ENCODE peak calls at places on chromosomes 6 and 20, in four cellular contexts. P is HL-60, F is K562, Y is GM12891. H is an unnamed sample.

GRCh38 chr20:49594143-49594928 is 26.4 kb upstream of the PTGIS start:
- DNase-seq in Y (no peak), P (no peak), F (no peak), H (no peak)

GRCh38 chr6:84804720-84805119 is 40.3 kb upstream of the TBX18 start:
- DNase-seq in F (no peak), Y (no peak), P (no peak), H (no peak)

GRCh38 chr6:146985111-146985510 is 219.1 kb upstream of the STXBP5 start:
- DNase-seq in Y (no peak), F (peak), P (no peak), H (no peak)

GRCh38 chr6:11833626-11834592 is 55.3 kb upstream of the ADTRP start:
- DNase-seq in Y (no peak), F (peak), P (no peak), H (peak)

GRCh38 chr20:59181936-59182335 is 18.3 kb downstream of the ZNF831 start:
- DNase-seq in Y (no peak), P (no peak), F (no peak), H (no peak)

GRCh38 chr6:148973809-148974208 is 227.0 kb downstream of the UST start:
- DNase-seq in P (no peak), F (no peak), Y (no peak), H (no peak)

GRCh38 chr6:3869284-3869631 is 20.1 kb downstream of the FAM50B start:
- DNase-seq in F (no peak), P (no peak), Y (no peak), H (no peak)

GRCh38 chr6:113457156-113457555 is 400.0 kb upstream of the MARCKS start:
- DNase-seq in P (no peak), Y (no peak), F (no peak), H (no peak)

GRCh38 chr20:54062812-54063280 is 7.5 kb downstream of the BCAS1 start:
- DNase-seq in F (no peak), P (peak), Y (no peak), H (peak)

GRCh38 chr20:60073504-60073903 is 115.3 kb downstream of the CDH26 start:
- DNase-seq in P (no peak), Y (no peak), F (no peak), H (no peak)

GRCh38 chr6:117508450-117508971 is 26.0 kb downstream of the DCBLD1 start:
- DNase-seq in Y (no peak), P (no peak), F (no peak), H (no peak)

GRCh38 chr6:137188855-137189254 is 15.4 kb upstream of the IL22RA2 start:
- DNase-seq in Y (no peak), F (no peak), P (no peak), H (no peak)

GRCh38 chr20:31698803-31699718 is 23.6 kb downstream of the BCL2L1 start:
- DNase-seq in Y (no peak), P (no peak), F (no peak), H (no peak)

GRCh38 chr20:14449323-14449722 is 111.9 kb upstream of the FLRT3 start:
- DNase-seq in F (no peak), Y (no peak), P (no peak), H (no peak)

GRCh38 chr6:53103993-53104675 is 38.9 kb downstream of the FBXO9 start:
- DNase-seq in F (peak), P (no peak), Y (no peak), H (no peak)

GRCh38 chr20:22106308-22106938 is 401.0 kb downstream of the PAX1 start:
- DNase-seq in Y (no peak), P (no peak), F (no peak), H (no peak)

GRCh38 chr6:75516757-75517156 is 23.2 kb upstream of the FILIP1 start:
- DNase-seq in P (no peak), F (no peak), Y (no peak), H (no peak)

GRCh38 chr6:69973138-69973537 is 106.8 kb downstream of the COL19A1 start:
- DNase-seq in Y (no peak), P (no peak), F (no peak), H (no peak)

GRCh38 chr6:6587696-6588063 is 840 bp upstream of the LY86 start:
- DNase-seq in F (no peak), P (no peak), Y (no peak), H (no peak)

GRCh38 chr6:6686748-6687601 is 98.5 kb downstream of the LY86 start:
- DNase-seq in F (peak), Y (no peak), P (peak), H (no peak)

GRCh38 chr6:51619042-51619799 is 468.2 kb downstream of the PKHD1 start:
- DNase-seq in Y (no peak), P (no peak), F (no peak), H (no peak)

GRCh38 chr6:137403443-137403842 is 90.8 kb downstream of the OLIG3 start:
- DNase-seq in P (no peak), F (no peak), Y (no peak), H (no peak)

GRCh38 chr6:111090766-111091165 is 3.5 kb downstream of the SLC16A10 start:
- DNase-seq in F (no peak), Y (no peak), P (no peak), H (no peak)

GRCh38 chr6:111087871-111088667 is 766 bp downstream of the SLC16A10 start:
- DNase-seq in P (peak), F (no peak), Y (no peak), H (no peak)

GRCh38 chr6:111086685-111087084 is 618 bp upstream of the SLC16A10 start:
- DNase-seq in P (no peak), Y (no peak), F (no peak), H (no peak)

GRCh38 chr6:111088668-111089003 is 1.3 kb downstream of the SLC16A10 start:
- DNase-seq in F (no peak), Y (no peak), P (no peak), H (no peak)

DNA sequence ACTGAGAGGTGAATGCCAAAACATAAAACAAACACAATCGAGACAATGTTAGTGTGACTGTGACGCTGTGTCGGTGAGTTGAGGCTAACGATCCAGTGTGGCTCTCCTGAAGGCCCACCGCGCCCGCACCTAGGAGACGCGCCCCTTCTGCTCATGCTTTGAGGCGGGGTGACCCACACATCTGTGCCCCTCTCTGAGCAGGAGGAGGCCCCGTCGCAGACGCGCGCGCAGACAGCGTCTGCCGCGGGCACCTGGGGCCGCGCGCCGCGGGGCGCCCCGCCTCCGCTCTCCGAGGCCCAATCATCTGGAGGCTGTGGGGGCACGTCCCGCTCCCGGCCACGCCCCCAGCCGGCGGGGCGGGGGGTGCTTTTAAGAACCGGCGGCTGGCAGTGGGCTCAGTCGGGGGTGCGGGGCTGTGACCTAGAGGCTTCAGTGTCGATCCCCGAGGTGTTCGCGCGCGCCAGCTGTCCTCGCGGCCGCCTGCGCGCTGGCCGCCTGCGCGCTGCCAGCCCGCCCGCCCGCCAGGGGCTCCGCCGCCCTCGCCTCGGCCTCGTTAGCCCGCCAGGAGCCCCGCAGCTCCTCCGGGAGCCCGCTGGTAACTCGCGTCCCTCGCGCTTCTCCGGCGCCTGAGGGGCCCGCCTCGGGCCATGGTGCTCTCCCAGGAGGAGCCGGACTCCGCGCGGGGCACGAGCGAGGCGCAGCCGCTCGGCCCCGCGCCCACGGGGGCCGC is at the start of gene SLC16A10:
- DNase-seq in Y (peak), F (peak), P (peak), H (no peak)
- TF ChIP-seq SPI1 in Y (no peak), F (no peak), P (no peak), H (no peak)

DNA sequence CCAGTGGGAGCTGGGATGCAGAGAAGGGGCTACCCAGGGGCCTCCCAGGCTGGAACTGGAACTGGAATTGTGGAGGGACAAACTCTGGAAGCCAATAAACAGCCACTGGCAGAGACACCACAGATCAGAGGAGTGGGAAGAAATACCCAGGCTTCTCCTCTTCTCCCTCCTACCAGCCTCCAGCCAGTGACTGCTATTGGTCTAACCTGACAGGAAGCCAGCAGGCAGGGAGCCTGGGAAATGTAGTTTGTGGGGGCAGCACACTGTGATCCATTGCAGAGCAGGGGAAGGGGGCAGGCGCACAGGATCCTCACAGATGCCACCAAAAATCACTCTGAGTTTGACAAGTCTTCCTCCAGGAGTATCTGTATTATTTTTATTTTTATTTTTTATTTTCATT is 12.1 kb upstream of the MLN start:
- DNase-seq in P (no peak), F (peak), Y (peak), H (no peak)
- TF ChIP-seq SPI1 in P (no peak), F (peak), Y (no peak), H (no peak)

GRCh38 chr6:166168616-166169548 is 1.2 kb upstream of the TBXT start:
- DNase-seq in F (no peak), P (no peak), Y (no peak), H (no peak)
- TF ChIP-seq SPI1 in F (no peak), P (no peak), Y (no peak), H (no peak)

GRCh38 chr6:140893432-140893831 is 1239.3 kb upstream of the GJE1 start:
- DNase-seq in P (no peak), F (no peak), Y (no peak), H (no peak)

GRCh38 chr6:140897349-140897748 is 1235.4 kb upstream of the GJE1 start:
- DNase-seq in F (no peak), P (peak), Y (no peak), H (no peak)

DNA sequence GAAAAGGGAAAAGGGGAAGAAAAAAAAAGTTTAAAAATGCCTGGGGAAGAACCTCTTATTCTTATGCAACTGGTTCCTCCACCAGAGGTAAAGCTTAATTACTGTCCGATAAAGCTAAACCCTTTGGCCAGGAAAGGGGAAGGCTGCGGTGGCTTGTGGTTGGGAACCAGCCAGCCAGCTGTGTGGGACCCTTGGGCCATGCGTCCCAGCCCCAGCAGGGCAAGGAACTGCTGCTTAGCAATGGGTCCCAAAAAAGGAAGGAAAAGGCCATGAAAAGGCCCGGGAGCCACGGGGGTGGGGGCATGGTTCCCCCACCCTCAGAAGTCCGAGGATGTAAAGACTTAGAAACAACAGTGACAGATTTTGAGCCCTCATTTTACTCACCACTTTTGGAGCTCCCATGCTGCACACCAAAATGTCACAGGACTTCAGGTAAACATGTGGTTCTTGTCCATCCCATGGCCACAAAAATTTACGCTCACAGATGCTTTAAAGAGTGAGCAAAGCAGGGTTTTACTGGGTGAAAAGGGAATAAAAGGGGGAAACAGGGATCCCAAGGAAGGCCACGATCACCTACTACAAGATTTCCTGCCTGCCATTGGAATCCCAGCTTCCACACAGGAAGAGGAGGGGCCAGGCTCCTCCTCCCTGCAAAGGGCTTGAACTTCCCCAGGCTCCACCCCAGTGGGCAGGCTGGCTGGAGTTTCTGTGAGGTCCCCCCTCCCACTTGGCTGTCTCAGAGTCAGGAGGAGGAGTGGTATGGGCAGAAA is 1234.7 kb upstream of the GJE1 start:
- DNase-seq in Y (no peak), P (peak), F (peak), H (no peak)
- TF ChIP-seq SPI1 in Y (no peak), P (peak), F (peak), H (no peak)

GRCh38 chr20:8709627-8710026 is 359.3 kb upstream of the PLCB4 start:
- DNase-seq in P (no peak), F (no peak), Y (no peak), H (no peak)
- TF ChIP-seq SPI1 in P (no peak), F (no peak), Y (no peak), H (no peak)

DNA sequence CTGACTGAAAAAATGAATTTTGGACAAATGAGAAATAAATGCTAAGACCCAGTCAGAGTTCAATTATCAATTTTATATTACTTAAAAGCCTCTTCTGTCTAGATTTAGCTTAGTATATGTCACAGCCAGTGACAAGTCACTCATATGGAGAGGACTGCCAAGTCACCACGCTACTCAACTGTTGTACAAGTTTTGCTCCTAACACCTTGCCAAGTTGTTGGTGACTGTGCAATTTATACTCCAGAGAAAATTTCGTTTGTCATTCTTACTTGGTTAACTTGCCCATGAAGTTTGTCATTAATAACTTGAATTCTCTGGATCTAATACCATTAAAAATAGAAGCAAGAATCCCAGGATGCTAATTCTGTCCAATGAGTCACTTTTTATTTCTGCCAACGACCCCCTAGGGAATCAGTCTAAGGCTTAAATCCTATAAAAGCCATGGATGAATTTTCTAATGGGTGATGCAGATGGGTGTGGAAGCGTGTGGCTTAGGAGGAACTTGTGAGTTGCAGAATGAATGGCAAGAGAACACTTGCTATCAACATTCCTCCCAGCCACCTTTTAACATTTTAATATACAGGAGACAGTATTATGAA is 30.4 kb upstream of the FBXO30 start:
- DNase-seq in F (no peak), Y (no peak), P (no peak), H (no peak)
- TF ChIP-seq SPI1 in F (no peak), Y (no peak), P (no peak), H (no peak)

GRCh38 chr20:15706719-15707118 is 866.5 kb downstream of the KIF16B start:
- DNase-seq in F (no peak), P (no peak), Y (no peak), H (no peak)

GRCh38 chr20:15703171-15703911 is 869.9 kb downstream of the KIF16B start:
- DNase-seq in Y (no peak), F (no peak), P (no peak), H (no peak)

GRCh38 chr20:15711177-15711576 is 862.1 kb downstream of the KIF16B start:
- DNase-seq in F (no peak), Y (no peak), P (no peak), H (no peak)

GRCh38 chr20:15705975-15706374 is 867.3 kb downstream of the KIF16B start:
- DNase-seq in F (no peak), Y (no peak), P (no peak), H (no peak)

DNA sequence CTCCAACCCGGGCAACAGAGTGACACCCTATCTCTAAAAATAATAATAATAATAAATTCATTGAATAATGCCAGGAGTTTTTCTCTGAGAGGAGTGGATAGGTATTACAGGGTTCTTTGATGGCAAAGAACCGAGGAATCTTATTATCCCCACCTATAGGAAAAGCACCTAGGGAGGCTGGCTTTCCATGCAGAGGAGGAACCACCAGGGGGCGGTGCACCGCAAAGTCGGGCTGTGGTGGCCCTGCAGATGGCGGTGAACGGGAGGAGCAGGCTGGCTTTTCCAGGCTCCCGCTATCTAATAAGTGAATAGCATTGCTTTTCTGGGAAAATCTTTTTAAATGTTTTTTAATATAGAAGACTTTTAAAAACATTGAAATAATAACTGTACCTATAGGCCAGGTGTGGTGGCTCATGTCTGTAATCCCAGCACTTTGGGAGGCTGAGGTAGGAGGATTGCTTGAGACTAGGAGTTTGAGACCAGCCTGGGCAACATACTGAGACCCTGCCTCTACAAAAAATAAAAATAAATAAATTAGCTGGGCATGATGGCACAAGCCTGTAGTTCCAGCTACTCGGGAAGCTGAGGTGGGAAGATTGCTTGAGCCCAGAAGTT is 864.2 kb downstream of the KIF16B start:
- DNase-seq in P (peak), Y (peak), F (peak), H (no peak)
- TF ChIP-seq SPI1 in P (no peak), Y (no peak), F (no peak), H (no peak)